ENCODE peak calls at places on chromosomes 7 and 10, in four cellular contexts. H is stimulated activated CD8-positive, alpha-beta memory T cell treated with anti-CD3 and anti-CD28 coated beads, Interleukin-12 subunit alpha, Interleukin-12 subunit beta, amount 100 ng/mL, for 4 hours; V is DMS53; Q is activated T-cell treated with anti-CD3 and anti-CD28 coated beads for 1 hour. Y is an unnamed sample.

GRCh38 chr7:2066251-2066919 is 166.4 kb downstream of the MAD1L1 start:
- DNase-seq in H (no peak), V (no peak), Q (peak), Y (no peak)

GRCh38 chr7:157358753-157359096 is 21.9 kb downstream of the DNAJB6 start:
- DNase-seq in H (no peak), V (no peak), Q (no peak), Y (no peak)

GRCh38 chr7:135976312-135977019 is 693 bp downstream of the MTPN start:
- DNase-seq in H (no peak), V (peak), Q (peak), Y (no peak)

GRCh38 chr10:44961231-44961571 is 1.6 kb downstream of the RASSF4 start:
- DNase-seq in H (no peak), V (no peak), Q (no peak), Y (no peak)

GRCh38 chr7:107321611-107322010 is 148.2 kb upstream of the GPR22 start:
- DNase-seq in H (no peak), V (no peak), Q (no peak), Y (no peak)

GRCh38 chr10:111103196-111103595 is 26.4 kb downstream of the ADRA2A start:
- DNase-seq in H (no peak), V (no peak), Q (no peak), Y (no peak)

GRCh38 chr10:75108684-75109458 is 2.6 kb upstream of the SAMD8 start:
- DNase-seq in H (no peak), V (peak), Q (no peak), Y (no peak)

GRCh38 chr7:93622036-93622714 is 47.7 kb upstream of the CALCR start:
- DNase-seq in H (no peak), V (peak), Q (no peak), Y (no peak)

GRCh38 chr7:40303996-40304395 is 169.2 kb downstream of the SUGCT start:
- DNase-seq in H (no peak), V (no peak), Q (no peak), Y (no peak)

GRCh38 chr10:92298487-92298886 is 7.5 kb downstream of the MARCHF5 start:
- DNase-seq in H (no peak), V (no peak), Q (no peak), Y (no peak)

GRCh38 chr7:12423995-12424745 is 20.5 kb upstream of the VWDE start:
- DNase-seq in H (no peak), V (no peak), Q (no peak), Y (no peak)

GRCh38 chr10:93958834-93959233 is 34.9 kb upstream of the PLCE1 start:
- DNase-seq in H (no peak), V (no peak), Q (no peak), Y (no peak)

GRCh38 chr7:143096146-143096545 is 35.7 kb upstream of the PIP start:
- DNase-seq in H (no peak), V (no peak), Q (no peak), Y (no peak)

GRCh38 chr7:122902751-122903495 is 16.7 kb upstream of the CADPS2 start:
- DNase-seq in H (no peak), V (peak), Q (no peak), Y (no peak)

GRCh38 chr7:116782177-116782711 is 80.1 kb upstream of the CAPZA2 start:
- DNase-seq in H (no peak), V (no peak), Q (no peak), Y (no peak)

GRCh38 chr10:27947513-27947912 is 51.4 kb downstream of the ODAD2 start:
- DNase-seq in H (no peak), V (no peak), Q (no peak), Y (no peak)

GRCh38 chr10:132130286-132131265 is 56.2 kb upstream of the DPYSL4 start:
- DNase-seq in H (no peak), V (no peak), Q (no peak), Y (no peak)

GRCh38 chr10:76040107-76040829 is 608.8 kb downstream of the LRMDA start:
- DNase-seq in H (no peak), V (peak), Q (no peak), Y (no peak)

GRCh38 chr10:65570143-65571010 is 1355.5 kb upstream of the LRRTM3 start:
- DNase-seq in H (no peak), V (peak), Q (no peak), Y (no peak)

GRCh38 chr7:71442492-71443196 is 310.7 kb downstream of the GALNT17 start:
- DNase-seq in H (no peak), V (no peak), Q (no peak), Y (no peak)

GRCh38 chr10:31754803-31755624 is 173.6 kb downstream of the ARHGAP12 start:
- DNase-seq in H (no peak), V (no peak), Q (no peak), Y (no peak)

GRCh38 chr7:157573244-157573643 is 236.4 kb downstream of the DNAJB6 start:
- DNase-seq in H (no peak), V (no peak), Q (no peak), Y (no peak)

GRCh38 chr7:101671783-101672356 is 42.8 kb upstream of the MYL10 start:
- DNase-seq in H (no peak), V (no peak), Q (no peak), Y (no peak)

GRCh38 chr10:93566435-93567276 is at the start of gene FFAR4:
- DNase-seq in H (no peak), V (peak), Q (no peak), Y (no peak)

GRCh38 chr7:189719-190118 is 2.7 kb upstream of the FAM20C start:
- DNase-seq in H (no peak), V (no peak), Q (no peak), Y (no peak)

GRCh38 chr10:26486985-26487850 is 49.1 kb downstream of the APBB1IP start:
- DNase-seq in H (peak), V (no peak), Q (peak), Y (peak)

GRCh38 chr7:111744501-111745155 is 182.3 kb upstream of the IMMP2L start:
- DNase-seq in H (no peak), V (no peak), Q (no peak), Y (no peak)

GRCh38 chr10:36023939-36024338 is 381.8 kb upstream of the FZD8 start:
- DNase-seq in H (no peak), V (peak), Q (no peak), Y (no peak)

GRCh38 chr7:157541295-157541608 is 204.4 kb downstream of the DNAJB6 start:
- DNase-seq in H (no peak), V (no peak), Q (no peak), Y (no peak)

GRCh38 chr7:4085937-4086691 is 596.0 kb upstream of the FOXK1 start:
- DNase-seq in H (no peak), V (no peak), Q (no peak), Y (no peak)

Y was measured in stimulated activated effector memory CD8-positive, alpha-beta T cell treated with anti-CD3 and anti-CD28 coated beads, Interleukin-12 subunit alpha, Interleukin-12 subunit beta, amount 100 ng/mL, for 72 hours.